ENCODE peak calls at places on chromosomes 7 and 10, in four cellular contexts. V, X, U and Y are unnamed samples.

GRCh38 chr10:18610517-18610916 is 40.9 kb downstream of the NSUN6 start:
- DNase-seq in U (peak), X (peak), V (no peak), Y (no peak)

GRCh38 chr10:100216006-100216405 is 13.4 kb downstream of the CHUK start:
- DNase-seq in U (no peak), X (no peak), V (no peak), Y (no peak)

GRCh38 chr7:125253454-125254182 is 324.0 kb upstream of the POT1 start:
- DNase-seq in U (no peak), V (no peak), X (no peak), Y (no peak)

GRCh38 chr10:109183366-109183765 is 739.9 kb downstream of the XPNPEP1 start:
- DNase-seq in U (no peak), X (no peak), V (no peak), Y (no peak)

GRCh38 chr7:30678805-30679204 is 3.5 kb downstream of the CRHR2 start:
- DNase-seq in U (no peak), V (no peak), X (no peak), Y (no peak)

GRCh38 chr7:73678862-73679261 is 4.4 kb downstream of the DNAJC30 start:
- DNase-seq in U (no peak), V (no peak), X (peak), Y (no peak)

GRCh38 chr10:17651891-17652290 is 7.9 kb downstream of the STAM start:
- DNase-seq in X (no peak), V (no peak), U (no peak), Y (no peak)

GRCh38 chr7:148825338-148825737 is 58.8 kb downstream of the EZH2 start:
- DNase-seq in U (no peak), X (no peak), V (no peak), Y (no peak)

GRCh38 chr7:101792051-101792651 is 25.3 kb upstream of the CUX1 start:
- DNase-seq in V (peak), U (no peak), X (no peak), Y (no peak)

GRCh38 chr7:124566576-124566975 is 199.0 kb downstream of the GPR37 start:
- DNase-seq in V (no peak), U (no peak), X (no peak), Y (no peak)

GRCh38 chr10:113534428-113534827 is 18.4 kb upstream of the HABP2 start:
- DNase-seq in V (no peak), X (no peak), U (no peak), Y (no peak)

GRCh38 chr10:5509691-5510090 is 10.3 kb upstream of the CALML5 start:
- DNase-seq in V (peak), U (no peak), X (no peak), Y (no peak)

GRCh38 chr7:76048668-76048988 is 722 bp downstream of the MDH2 start:
- DNase-seq in X (no peak), U (no peak), V (no peak), Y (peak)

GRCh38 chr10:102408728-102409603 is 9.6 kb downstream of the PSD start:
- DNase-seq in U (no peak), X (no peak), V (peak), Y (peak)

GRCh38 chr10:112307631-112308502 is 24.7 kb downstream of the TECTB start:
- DNase-seq in V (no peak), U (peak), X (peak), Y (peak)

GRCh38 chr10:77692782-77693181 is 55.2 kb upstream of the KCNMA1 start:
- DNase-seq in V (no peak), X (no peak), U (no peak), Y (no peak)

GRCh38 chr7:19587291-19587690 is 121.5 kb downstream of the POLR1F start:
- DNase-seq in X (no peak), U (no peak), V (no peak), Y (no peak)

GRCh38 chr10:13613519-13613918 is 26.8 kb downstream of the PRPF18 start:
- DNase-seq in U (no peak), X (no peak), V (no peak), Y (no peak)

GRCh38 chr7:4667776-4668509 is 14.2 kb upstream of the FOXK1 start:
- DNase-seq in U (no peak), X (no peak), V (no peak), Y (no peak)

GRCh38 chr10:126235091-126235978 is 152.9 kb downstream of the ADAM12 start:
- DNase-seq in U (no peak), V (no peak), X (no peak), Y (no peak)

GRCh38 chr10:29840516-29841276 is 205.9 kb upstream of the SVIL start:
- DNase-seq in V (no peak), U (no peak), X (no peak), Y (no peak)

GRCh38 chr10:6062101-6062771 is at the start of gene IL2RA:
- DNase-seq in X (no peak), V (peak), U (no peak), Y (no peak)

GRCh38 chr7:30934225-30934624 is 22.6 kb downstream of the AQP1 start:
- DNase-seq in U (no peak), X (no peak), V (peak), Y (no peak)

GRCh38 chr10:14543048-14543903 is 212.6 kb upstream of the FRMD4A start:
- DNase-seq in V (peak), X (no peak), U (no peak), Y (no peak)

GRCh38 chr7:133948588-133948987 is 178.6 kb upstream of the LRGUK start:
- DNase-seq in U (no peak), V (no peak), X (no peak), Y (no peak)

GRCh38 chr7:99730262-99730810 is 4.7 kb downstream of the CYP3A7 start:
- DNase-seq in U (no peak), V (no peak), X (peak), Y (no peak)

GRCh38 chr10:62637249-62638061 is 167.1 kb upstream of the ADO start:
- DNase-seq in V (peak), U (no peak), X (peak), Y (no peak)

GRCh38 chr7:229184-229964 is 37.0 kb downstream of the FAM20C start:
- DNase-seq in V (no peak), X (no peak), U (no peak), Y (no peak)
- TF ChIP-seq POLR2A in V (no peak), X (no peak), U (no peak), Y (no peak)

GRCh38 chr10:43078175-43078985 is 1.5 kb downstream of the RET start:
- DNase-seq in V (no peak), U (no peak), X (no peak), Y (no peak)
- TF ChIP-seq POLR2AphosphoS5 in V (no peak), U (no peak), X (no peak), Y (no peak)

GRCh38 chr10:71888623-71889387 is 37.8 kb upstream of the PSAP start:
- DNase-seq in V (peak), X (no peak), U (peak), Y (peak)
- TF ChIP-seq POLR2A in V (no peak), X (no peak), U (peak), Y (peak)

GRCh38 chr7:40608321-40609075 is 473.7 kb downstream of the SUGCT start:
- DNase-seq in U (no peak), V (no peak), X (no peak), Y (no peak)
- TF ChIP-seq POLR2AphosphoS5 in U (no peak), V (no peak), X (no peak), Y (no peak)

DNA sequence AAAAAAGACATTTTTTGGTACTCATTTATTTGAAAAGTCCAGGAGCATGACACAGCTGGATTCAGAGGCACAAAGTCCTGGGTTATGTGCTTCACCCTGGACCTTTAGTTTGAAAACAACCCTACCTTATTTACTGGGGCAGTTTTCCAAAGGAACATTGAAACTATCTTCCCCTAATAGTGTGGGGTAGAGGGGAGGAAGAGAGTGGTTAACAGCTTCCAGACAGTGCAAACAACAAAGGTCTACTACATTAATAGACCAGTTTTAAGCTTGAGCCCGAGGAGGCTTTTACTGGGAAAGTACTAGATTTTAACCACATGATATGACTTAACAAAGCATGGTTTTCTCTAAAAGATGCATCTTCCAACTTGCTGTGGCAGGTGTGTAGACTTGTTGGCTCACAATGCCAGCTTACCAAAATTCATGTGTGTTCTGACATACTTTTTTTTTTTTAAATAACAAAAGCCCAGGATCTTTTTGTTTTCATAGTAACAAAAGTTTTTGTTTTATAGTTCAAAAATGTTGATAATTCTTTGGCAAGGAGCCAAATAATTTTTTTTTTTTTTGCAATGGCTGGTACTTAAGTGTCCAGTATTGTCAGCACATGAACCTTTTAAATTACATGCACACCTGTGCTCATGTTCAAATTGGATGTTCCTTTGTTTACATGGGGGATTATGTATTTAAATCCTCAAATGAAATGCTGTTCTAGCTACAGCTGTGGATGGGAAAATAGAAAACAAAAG is 1.8 kb downstream of the GSTO1 start:
- DNase-seq in U (no peak), X (peak), V (no peak), Y (no peak)
- TF ChIP-seq POLR2A in U (no peak), X (no peak), V (no peak), Y (no peak)

GRCh38 chr7:2342492-2342891 is 12.1 kb upstream of the EIF3B start:
- DNase-seq in X (no peak), V (no peak), U (no peak), Y (no peak)
- TF ChIP-seq POLR2AphosphoS5 in X (no peak), V (no peak), U (no peak), Y (no peak)